ENCODE peak calls at places on chromosomes 5 and 9, in eight cellular contexts. F is NCI-H1048; Z is epithelial cell of proximal tubule; D is stimulated activated CD8-positive, alpha-beta memory T cell treated with anti-CD3 and anti-CD28 coated beads, Interleukin-4, amount 100 ng/mL, for 48 hours; H is mesenchymal stem cell; Q is fibroblast of the conjunctiva; X is activated T-cell treated with anti-CD3 and anti-CD28 coated beads for 24 hours; M is Right ventricle myocardium superior. P is an unnamed sample.

GRCh38 chr9:68999393-69000105 is 14.4 kb downstream of the PRKACG start:
- DNase-seq in M (peak), X (peak), D (peak), Q (peak), H (peak), F (no peak), Z (peak), P (peak)

GRCh38 chr5:178338126-178338749 is 105.6 kb upstream of the PHYKPL start:
- DNase-seq in X (no peak), F (no peak), Q (no peak), Z (no peak), D (no peak), H (no peak), M (no peak), P (no peak)

GRCh38 chr9:2559212-2560152 is 62.1 kb upstream of the VLDLR start:
- DNase-seq in F (no peak), X (no peak), Z (peak), D (no peak), Q (peak), H (peak), M (peak), P (no peak)

GRCh38 chr5:151707566-151707965 is 20.9 kb upstream of the SPARC start:
- DNase-seq in Q (no peak), M (no peak), H (peak), F (no peak), Z (no peak), X (no peak), D (no peak), P (no peak)

GRCh38 chr9:112179816-112180215 is 4.7 kb upstream of the SUSD1 start:
- DNase-seq in M (no peak), X (no peak), D (no peak), H (no peak), Z (no peak), Q (no peak), F (no peak), P (no peak)

GRCh38 chr9:129473523-129474244 is 147.2 kb downstream of the C9orf50 start:
- DNase-seq in F (no peak), X (no peak), Z (no peak), M (peak), H (no peak), D (no peak), Q (no peak), P (no peak)

GRCh38 chr5:73280821-73281746 is 108.1 kb downstream of the TMEM174 start:
- DNase-seq in Z (peak), X (no peak), M (no peak), F (peak), D (no peak), H (peak), Q (peak), P (peak)

GRCh38 chr5:10310073-10310779 is 2.5 kb upstream of the CMBL start:
- DNase-seq in H (peak), Z (no peak), F (no peak), Q (no peak), X (no peak), M (no peak), D (no peak), P (peak)

GRCh38 chr5:126919566-126919965 is 110.8 kb downstream of the MARCHF3 start:
- DNase-seq in H (no peak), Q (no peak), Z (no peak), F (no peak), D (no peak), X (no peak), M (no peak), P (no peak)

GRCh38 chr5:96117863-96118651 is 156.4 kb upstream of the ELL2 start:
- DNase-seq in X (no peak), H (peak), D (no peak), Q (no peak), Z (no peak), M (no peak), F (no peak), P (no peak)

GRCh38 chr5:80516826-80517225 is 28.9 kb downstream of the FAM151B start:
- DNase-seq in Z (peak), F (no peak), X (no peak), M (no peak), D (peak), H (peak), Q (peak), P (peak)

GRCh38 chr5:143986567-143987242 is 174.7 kb downstream of the HMHB1 start:
- DNase-seq in Z (no peak), X (no peak), H (peak), M (no peak), F (no peak), Q (peak), D (no peak), P (peak)

GRCh38 chr5:153753645-153754432 is 263.4 kb downstream of the GRIA1 start:
- DNase-seq in M (no peak), D (no peak), X (no peak), H (no peak), F (no peak), Z (no peak), Q (no peak), P (peak)

GRCh38 chr5:16147179-16147900 is 32.3 kb downstream of the MARCHF11 start:
- DNase-seq in Q (no peak), H (no peak), F (no peak), Z (no peak), D (no peak), M (no peak), X (no peak), P (no peak)

GRCh38 chr9:68827833-68828744 is 123.0 kb downstream of the PIP5K1B start:
- DNase-seq in Z (no peak), Q (no peak), F (no peak), D (no peak), X (no peak), M (no peak), H (no peak), P (no peak)

GRCh38 chr9:81132318-81132717 is 557.0 kb downstream of the TLE1 start:
- DNase-seq in D (no peak), H (peak), F (no peak), X (no peak), Q (no peak), M (no peak), Z (no peak), P (no peak)

GRCh38 chr9:115204827-115205506 is 87.0 kb upstream of the TNC start:
- DNase-seq in Q (no peak), F (no peak), M (no peak), Z (peak), D (no peak), X (no peak), H (peak), P (peak)

GRCh38 chr5:136087961-136088871 is 44.4 kb upstream of the SMAD5 start:
- DNase-seq in H (no peak), X (no peak), Z (no peak), M (peak), Q (peak), D (no peak), F (no peak), P (no peak)

GRCh38 chr9:34550681-34551270 is 28.0 kb upstream of the ENHO start:
- DNase-seq in M (no peak), F (no peak), X (no peak), D (no peak), H (no peak), Z (no peak), Q (no peak), P (no peak)

GRCh38 chr5:133369161-133369783 is 243.1 kb downstream of the FSTL4 start:
- DNase-seq in D (no peak), X (no peak), Z (no peak), Q (no peak), F (no peak), H (no peak), M (no peak), P (no peak)

GRCh38 chr5:129767927-129768380 is 20.1 kb downstream of the MINAR2 start:
- DNase-seq in X (peak), F (peak), Q (peak), D (peak), M (no peak), H (peak), Z (peak), P (peak)

P was measured in LoVo.